ENCODE peak calls at places on chromosomes 13 and 19, in ten cellular contexts. C, V, U, S, I, O, A, Y, H and Z are unnamed samples.

GRCh38 chr13:24648983-24649684 is 31.1 kb upstream of the ATP12A start:
- DNase-seq in C (no peak), Y (no peak), V (no peak), U (no peak), S (no peak), O (no peak), I (no peak), H (no peak), A (peak), Z (no peak)

GRCh38 chr19:46859637-46860124 is 1.1 kb upstream of the ARHGAP35 start:
- DNase-seq in O (peak), H (no peak), C (peak), I (peak), A (no peak), S (peak), V (peak), U (peak), Y (no peak), Z (peak)

GRCh38 chr13:75481176-75482069 is 546 bp downstream of the TBC1D4 start:
- DNase-seq in V (no peak), U (peak), A (peak), C (peak), I (no peak), H (no peak), Y (no peak), S (peak), O (peak), Z (peak)

GRCh38 chr13:87234981-87235380 is 436.2 kb upstream of the SLITRK5 start:
- DNase-seq in V (no peak), A (no peak), O (no peak), I (no peak), Y (no peak), H (no peak), S (no peak), C (no peak), U (no peak), Z (no peak)

GRCh38 chr13:85313761-85314503 is 485.3 kb downstream of the SLITRK6 start:
- DNase-seq in Y (no peak), H (no peak), O (no peak), C (no peak), U (peak), I (no peak), A (no peak), V (no peak), S (no peak), Z (no peak)

GRCh38 chr13:51249767-51250741 is 27.9 kb downstream of the FAM124A start:
- DNase-seq in A (no peak), C (no peak), I (peak), V (no peak), O (no peak), U (no peak), S (no peak), Y (no peak), H (no peak), Z (no peak)

GRCh38 chr19:50803633-50804419 is 13.6 kb downstream of the ACP4 start:
- DNase-seq in C (no peak), H (no peak), Y (no peak), A (peak), U (no peak), I (no peak), S (no peak), O (no peak), V (no peak), Z (no peak)

GRCh38 chr19:49849433-49850220 is 1.3 kb upstream of the PTOV1 start:
- DNase-seq in C (no peak), Y (no peak), S (no peak), U (no peak), O (no peak), I (no peak), A (no peak), V (no peak), H (no peak), Z (no peak)

GRCh38 chr19:3450796-3451411 is 29.4 kb downstream of the SMIM24 start:
- DNase-seq in S (peak), O (peak), Y (no peak), V (no peak), C (peak), A (no peak), I (peak), U (peak), H (no peak), Z (peak)

GRCh38 chr19:45254044-45254531 is 3.0 kb downstream of the MARK4 start:
- DNase-seq in S (no peak), Y (no peak), O (no peak), I (no peak), A (peak), C (no peak), V (no peak), H (no peak), U (no peak), Z (no peak)

GRCh38 chr19:2181618-2181997 is 17.9 kb downstream of the DOT1L start:
- DNase-seq in I (no peak), C (no peak), A (no peak), S (no peak), U (no peak), V (no peak), H (no peak), Y (no peak), O (no peak), Z (no peak)

GRCh38 chr13:48595330-48596127 is 58.2 kb upstream of the CYSLTR2 start:
- DNase-seq in A (no peak), S (no peak), I (peak), Y (no peak), U (peak), V (no peak), H (no peak), C (peak), O (peak), Z (peak)

GRCh38 chr13:30791354-30791921 is 56.1 kb downstream of the ALOX5AP start:
- DNase-seq in V (peak), Y (no peak), I (no peak), H (no peak), O (no peak), U (no peak), C (no peak), S (no peak), A (peak), Z (no peak)

GRCh38 chr19:30598688-30599087 is 226.5 kb downstream of the ZNF536 start:
- DNase-seq in I (no peak), H (no peak), Y (no peak), O (no peak), V (no peak), S (no peak), C (no peak), A (no peak), U (no peak), Z (no peak)

GRCh38 chr13:106477303-106477702 is 58.2 kb downstream of the EFNB2 start:
- DNase-seq in O (peak), Y (no peak), U (no peak), V (no peak), S (no peak), H (no peak), C (no peak), A (no peak), I (no peak), Z (no peak)

GRCh38 chr13:48072304-48072703 is 22.6 kb downstream of the MED4 start:
- DNase-seq in H (no peak), A (no peak), S (no peak), U (no peak), O (no peak), Y (no peak), I (no peak), V (no peak), C (no peak), Z (no peak)

GRCh38 chr19:53844849-53845246 is 20.7 kb upstream of the NLRP12 start:
- DNase-seq in C (no peak), U (no peak), I (no peak), A (no peak), S (no peak), Y (no peak), V (no peak), H (no peak), O (no peak), Z (no peak)

GRCh38 chr13:51331354-51331861 is 8.1 kb upstream of the SERPINE3 start:
- DNase-seq in I (no peak), H (peak), O (no peak), C (no peak), U (no peak), A (no peak), V (no peak), Y (no peak), S (no peak), Z (no peak)

GRCh38 chr13:98813993-98814392 is 61.5 kb upstream of the SLC15A1 start:
- DNase-seq in V (no peak), I (no peak), U (no peak), Y (no peak), S (no peak), A (no peak), O (no peak), H (no peak), C (no peak), Z (no peak)

GRCh38 chr19:41310031-41310831 is at the start of gene CCDC97:
- DNase-seq in S (peak), H (peak), C (peak), Y (peak), O (peak), V (peak), A (peak), I (peak), U (peak), Z (peak)

GRCh38 chr13:106612688-106613087 is 44.8 kb upstream of the ARGLU1 start:
- DNase-seq in U (no peak), O (peak), Y (no peak), V (peak), I (no peak), C (peak), H (no peak), S (peak), A (no peak), Z (peak)

GRCh38 chr19:11209892-11210655 is 12.7 kb upstream of the KANK2 start:
- DNase-seq in A (no peak), I (no peak), O (no peak), V (no peak), U (no peak), C (no peak), S (no peak), Y (no peak), H (no peak), Z (no peak)

GRCh38 chr19:10593820-10594637 is 6.9 kb upstream of the AP1M2 start:
- DNase-seq in H (peak), I (no peak), Y (no peak), S (peak), V (peak), O (peak), C (peak), U (no peak), A (no peak), Z (no peak)

GRCh38 chr19:53057904-53058579 is 13.5 kb downstream of the ERVV-2 start:
- DNase-seq in S (no peak), H (no peak), I (no peak), Y (peak), C (no peak), V (no peak), O (no peak), U (no peak), A (peak), Z (no peak)

GRCh38 chr19:33404916-33405315 is 31.4 kb downstream of the CEBPG start:
- DNase-seq in H (no peak), Y (no peak), I (no peak), S (peak), O (peak), V (peak), U (no peak), C (no peak), A (peak), Z (no peak)

GRCh38 chr19:29748996-29749395 is 33.9 kb upstream of the C19orf12 start:
- DNase-seq in U (no peak), I (no peak), C (no peak), O (no peak), H (no peak), V (no peak), Y (no peak), A (no peak), S (no peak), Z (no peak)

GRCh38 chr19:327291-328024 is 17.1 kb downstream of the MIER2 start:
- DNase-seq in S (no peak), A (no peak), U (no peak), O (no peak), H (no peak), V (no peak), Y (no peak), C (no peak), I (no peak), Z (no peak)

GRCh38 chr19:38389101-38389925 is 816 bp downstream of the SPRED3 start:
- DNase-seq in U (peak), I (no peak), V (no peak), Y (no peak), H (no peak), O (no peak), A (no peak), C (no peak), S (no peak), Z (no peak)

GRCh38 chr19:34985249-34986022 is 14.7 kb upstream of the GRAMD1A start:
- DNase-seq in O (no peak), I (no peak), Y (no peak), C (no peak), H (no peak), V (no peak), A (no peak), S (peak), U (no peak), Z (peak)
- TF ChIP-seq EP300 in O (peak), I (no peak), Y (no peak), C (no peak), H (no peak), V (no peak), A (peak), S (no peak), U (no peak), Z (peak)

DNA sequence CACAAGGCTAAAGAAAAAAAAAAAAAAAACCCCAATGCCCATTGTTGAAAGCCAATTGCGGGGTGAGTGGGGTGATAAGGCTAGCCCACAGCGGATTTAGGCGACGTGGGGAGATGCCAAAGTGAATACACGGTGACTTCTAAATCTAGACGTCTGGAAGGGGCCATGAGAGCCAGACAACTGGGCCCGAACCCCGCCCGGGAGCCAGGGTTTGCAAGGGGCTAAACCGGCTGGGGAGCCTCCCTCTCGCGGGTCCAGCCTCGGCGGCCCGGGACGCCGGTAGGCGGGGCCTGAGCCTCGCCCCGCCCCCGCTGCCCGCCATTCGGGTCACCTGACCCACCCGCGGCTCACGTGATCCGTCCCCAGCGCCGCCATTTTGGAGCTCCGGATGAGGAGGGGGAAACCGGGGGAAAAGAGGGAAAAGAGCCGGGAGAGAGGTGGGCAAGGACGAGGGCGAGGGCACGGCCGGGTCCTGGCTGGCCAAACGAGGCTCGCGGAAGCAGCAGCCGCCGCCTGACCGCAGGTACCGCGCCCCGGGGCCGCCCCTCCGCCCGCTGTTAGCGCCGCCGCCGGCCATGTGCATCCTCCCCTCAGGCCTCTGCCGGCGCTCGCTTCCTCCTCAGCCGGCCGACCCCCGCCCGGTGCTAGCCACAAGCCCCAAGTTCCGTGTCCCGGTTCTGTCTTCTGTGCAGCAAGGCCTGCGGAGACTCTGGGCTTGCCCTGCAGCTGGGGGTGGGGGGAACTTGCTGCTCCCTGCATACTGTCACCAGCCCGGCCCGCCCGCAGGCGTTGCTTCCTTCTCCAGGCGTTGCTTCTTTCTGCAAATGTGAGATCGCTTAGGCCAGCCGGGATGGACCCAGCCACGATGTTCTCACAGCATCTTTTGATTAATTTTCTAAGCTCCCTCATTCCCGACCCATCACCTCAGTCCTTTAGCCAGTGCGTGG is at the start of gene ZNF507:
- DNase-seq in O (peak), U (peak), V (peak), S (peak), A (peak), H (no peak), I (peak), C (peak), Y (peak), Z (peak)
- TF ChIP-seq POLR2A in O (no peak), U (peak), V (no peak), S (no peak), A (peak), H (peak), I (peak), C (no peak), Y (peak), Z (no peak)

GRCh38 chr13:80957019-80957650 is 616.2 kb upstream of the SPRY2 start:
- DNase-seq in O (no peak), H (no peak), Y (no peak), U (no peak), V (no peak), I (peak), S (no peak), A (no peak), C (no peak), Z (no peak)

GRCh38 chr13:80952158-80952557 is 611.2 kb upstream of the SPRY2 start:
- DNase-seq in I (no peak), C (no peak), V (no peak), U (no peak), Y (no peak), S (no peak), H (no peak), O (no peak), A (no peak), Z (no peak)

GRCh38 chr13:80955487-80955886 is 614.6 kb upstream of the SPRY2 start:
- DNase-seq in O (no peak), V (no peak), A (no peak), I (no peak), Y (no peak), C (no peak), S (no peak), U (no peak), H (no peak), Z (no peak)
- TF ChIP-seq EP300 in O (no peak), V (no peak), A (no peak), I (no peak), Y (no peak), C (no peak), S (no peak), U (no peak), H (no peak), Z (no peak)

GRCh38 chr19:7869910-7870511 is 4.2 kb downstream of the PRR36 start:
- DNase-seq in U (peak), S (peak), I (peak), V (no peak), O (peak), C (peak), A (no peak), H (no peak), Y (peak), Z (peak)

GRCh38 chr19:7872306-7873204 is 1.6 kb downstream of the PRR36 start:
- DNase-seq in H (no peak), C (no peak), A (peak), S (no peak), O (no peak), U (no peak), V (no peak), Y (no peak), I (no peak), Z (no peak)

GRCh38 chr19:7871280-7871529 is 3.0 kb downstream of the PRR36 start:
- DNase-seq in A (no peak), V (no peak), I (no peak), Y (no peak), S (no peak), O (no peak), H (no peak), U (no peak), C (no peak), Z (no peak)

GRCh38 chr19:7870571-7871279 is 3.5 kb downstream of the PRR36 start:
- DNase-seq in H (no peak), V (no peak), S (peak), Y (peak), C (peak), A (no peak), U (peak), O (peak), I (peak), Z (peak)

DNA sequence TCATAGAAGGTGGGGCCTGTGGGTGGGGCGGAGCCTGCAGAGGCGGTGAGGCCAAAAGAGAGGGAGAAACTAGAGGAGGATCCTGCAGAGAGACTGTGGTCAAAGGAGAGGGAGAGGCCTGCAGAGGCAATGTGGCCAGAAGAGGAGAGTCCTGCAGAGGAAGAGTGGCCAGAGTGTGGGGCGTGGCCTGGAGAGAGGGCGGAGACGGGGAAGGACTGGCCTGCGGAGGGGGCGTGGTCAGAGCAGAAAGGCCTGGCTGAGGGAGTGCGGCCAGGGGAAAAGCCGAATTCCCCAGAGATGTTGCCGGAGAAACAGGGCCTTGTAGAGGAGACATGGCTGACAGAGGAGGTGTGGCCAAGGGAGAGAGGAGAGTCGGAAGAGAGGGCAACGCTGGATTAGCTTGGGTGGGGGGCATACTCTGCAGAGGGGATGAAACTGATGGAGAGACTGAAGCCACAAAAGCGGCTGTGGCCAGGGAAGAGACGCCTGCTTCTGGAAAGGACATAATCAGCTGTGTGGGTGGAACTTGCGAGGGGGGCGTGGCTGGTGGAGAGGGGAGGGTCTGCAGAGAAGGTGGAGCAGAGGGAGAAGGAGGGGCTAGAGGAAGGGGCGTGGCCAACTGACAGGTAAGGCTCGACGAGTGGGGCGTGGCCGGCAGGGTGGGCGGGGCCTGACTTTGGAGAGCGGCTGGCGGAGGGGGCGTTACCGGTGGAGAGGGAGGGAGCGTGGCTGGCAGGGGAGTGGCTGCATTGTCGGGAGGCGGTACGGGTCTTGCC is 2.5 kb downstream of the PRR36 start:
- DNase-seq in O (peak), Y (peak), V (peak), I (peak), A (peak), C (peak), H (peak), U (peak), S (peak), Z (peak)
- TF ChIP-seq POLR2A in O (no peak), Y (no peak), V (no peak), I (no peak), A (no peak), C (no peak), H (no peak), U (no peak), S (no peak), Z (no peak)

DNA sequence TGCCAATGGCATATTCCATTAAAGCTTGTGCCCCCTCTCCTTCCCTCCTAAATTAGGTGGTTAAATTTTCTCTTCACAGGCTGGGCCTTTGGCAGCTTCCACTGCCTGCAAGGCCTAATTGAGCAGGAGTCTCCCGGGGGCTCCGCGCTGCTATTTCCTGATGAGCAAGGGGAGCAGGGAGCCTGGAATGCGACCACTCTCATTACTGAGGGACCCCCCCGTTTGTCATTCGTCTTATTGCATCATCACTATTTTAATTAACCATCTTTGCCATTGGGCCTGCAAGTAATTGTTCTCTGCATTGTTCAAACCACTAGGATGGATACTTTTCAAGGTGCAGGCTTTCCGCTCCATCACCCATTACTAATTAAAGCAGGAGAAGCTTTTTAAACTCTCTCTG is 142.4 kb downstream of the OXGR1 start:
- DNase-seq in O (no peak), I (no peak), A (no peak), H (no peak), S (no peak), V (no peak), U (no peak), C (no peak), Y (no peak), Z (no peak)
- TF ChIP-seq EP300 in O (no peak), I (no peak), A (no peak), H (no peak), S (no peak), V (no peak), U (no peak), C (no peak), Y (no peak), Z (no peak)

GRCh38 chr19:55383789-55384575 is at the start of gene TMEM238:
- DNase-seq in C (peak), O (peak), H (no peak), U (peak), A (peak), Y (no peak), I (no peak), S (no peak), V (no peak), Z (peak)
- TF ChIP-seq POLR2A in C (no peak), O (peak), H (peak), U (peak), A (peak), Y (no peak), I (no peak), S (no peak), V (no peak), Z (no peak)